ENCODE peak calls at places on chromosomes 5 and 9, in eight cellular contexts. N, O, U, I, H, Q, W and R are unnamed samples.

GRCh38 chr5:110386782-110387181 is 339.7 kb downstream of the TMEM232 start:
- DNase-seq in O (peak), W (no peak), H (no peak), I (peak), Q (no peak), N (no peak), U (no peak), R (no peak)

GRCh38 chr9:87684627-87685204 is 41.2 kb upstream of the CTSL start:
- DNase-seq in O (peak), N (no peak), I (peak), H (peak), U (peak), W (peak), Q (no peak), R (peak)

GRCh38 chr5:66877843-66878242 is 281.6 kb downstream of the MAST4 start:
- DNase-seq in Q (no peak), U (no peak), O (peak), H (no peak), N (no peak), I (no peak), W (peak), R (no peak)

GRCh38 chr9:22683393-22684075 is 236.9 kb downstream of the DMRTA1 start:
- DNase-seq in O (peak), Q (peak), I (no peak), W (peak), U (no peak), N (no peak), H (no peak), R (no peak)

GRCh38 chr9:133359420-133360175 is 3.2 kb downstream of the SURF2 start:
- DNase-seq in H (peak), W (no peak), Q (no peak), U (peak), N (no peak), I (no peak), O (no peak), R (no peak)

GRCh38 chr9:134371731-134372130 is 45.5 kb downstream of the RXRA start:
- DNase-seq in H (no peak), O (no peak), I (peak), W (no peak), Q (no peak), N (no peak), U (peak), R (peak)

GRCh38 chr9:129962376-129962765 is 80.6 kb downstream of the FNBP1 start:
- DNase-seq in H (no peak), N (no peak), W (no peak), I (no peak), U (no peak), O (no peak), Q (no peak), R (peak)

GRCh38 chr9:95102001-95102433 is 215.5 kb downstream of the FANCC start:
- DNase-seq in Q (no peak), U (no peak), O (no peak), W (no peak), I (no peak), H (no peak), N (no peak), R (no peak)

GRCh38 chr5:134451618-134452505 is 40.2 kb upstream of the CDKN2AIPNL start:
- DNase-seq in U (no peak), O (peak), Q (no peak), I (peak), N (no peak), H (no peak), W (peak), R (peak)

GRCh38 chr5:121251954-121252353 is 599.7 kb upstream of the FTMT start:
- DNase-seq in N (no peak), W (peak), U (no peak), Q (no peak), H (no peak), O (peak), I (no peak), R (no peak)

GRCh38 chr5:89878140-89878570 is 531.4 kb downstream of the CETN3 start:
- DNase-seq in U (no peak), N (no peak), Q (no peak), O (peak), I (no peak), H (no peak), W (peak), R (no peak)

GRCh38 chr5:169606279-169606678 is 22.7 kb downstream of the SPDL1 start:
- DNase-seq in Q (no peak), U (no peak), O (no peak), I (no peak), N (no peak), H (no peak), W (no peak), R (no peak)

GRCh38 chr5:175742290-175742994 is 84.6 kb downstream of the HRH2 start:
- DNase-seq in O (no peak), Q (no peak), N (no peak), W (no peak), U (no peak), I (no peak), H (no peak), R (no peak)

GRCh38 chr5:44538831-44539539 is 149.8 kb upstream of the FGF10 start:
- DNase-seq in O (no peak), W (peak), H (no peak), Q (no peak), N (no peak), I (no peak), U (no peak), R (no peak)

GRCh38 chr5:125551246-125551645 is 804.8 kb upstream of the ZNF608 start:
- DNase-seq in N (no peak), Q (no peak), I (no peak), O (peak), H (no peak), W (no peak), U (no peak), R (no peak)

GRCh38 chr5:132777209-132778069 is at the start of gene SEPTIN8:
- DNase-seq in O (peak), N (peak), H (peak), U (no peak), I (peak), Q (peak), W (peak), R (peak)

GRCh38 chr5:73160239-73160671 is 12.7 kb upstream of the TMEM174 start:
- DNase-seq in O (no peak), W (no peak), Q (peak), U (no peak), N (no peak), H (no peak), I (no peak), R (no peak)

GRCh38 chr5:14417792-14418765 is 163.5 kb upstream of the OTULINL start:
- DNase-seq in U (no peak), H (no peak), W (no peak), N (no peak), O (peak), Q (no peak), I (no peak), R (no peak)

GRCh38 chr9:68844623-68845612 is 139.9 kb downstream of the PIP5K1B start:
- DNase-seq in U (no peak), N (no peak), H (peak), Q (peak), I (peak), W (peak), O (peak), R (peak)

GRCh38 chr9:72661401-72662135 is 140.2 kb downstream of the TMC1 start:
- DNase-seq in Q (no peak), N (no peak), W (no peak), U (no peak), I (no peak), H (no peak), O (peak), R (no peak)

GRCh38 chr9:114729706-114730105 is 47.7 kb upstream of the TEX48 start:
- DNase-seq in H (no peak), I (no peak), Q (no peak), U (no peak), N (no peak), O (no peak), W (no peak), R (no peak)

GRCh38 chr9:4143951-4144717 is 155.7 kb downstream of the GLIS3 start:
- DNase-seq in U (no peak), I (no peak), N (no peak), W (peak), Q (no peak), H (no peak), O (peak), R (no peak)

GRCh38 chr5:43039468-43040286 is 442 bp downstream of the ANXA2R start:
- DNase-seq in O (peak), Q (peak), H (peak), N (peak), U (peak), W (peak), I (peak), R (peak)

GRCh38 chr5:1975898-1976765 is 93.4 kb upstream of the IRX4 start:
- DNase-seq in N (no peak), O (peak), I (no peak), H (no peak), Q (no peak), W (no peak), U (no peak), R (no peak)

GRCh38 chr5:76608833-76609232 is 14.4 kb downstream of the F2RL2 start:
- DNase-seq in O (peak), N (no peak), W (peak), Q (peak), U (no peak), I (no peak), H (no peak), R (no peak)

GRCh38 chr9:128168731-128169308 is 8.8 kb downstream of the BBLN start:
- DNase-seq in I (no peak), Q (no peak), W (no peak), O (no peak), H (no peak), U (no peak), N (no peak), R (no peak)

GRCh38 chr5:66769030-66769733 is 173.0 kb downstream of the MAST4 start:
- DNase-seq in Q (no peak), W (no peak), O (no peak), I (no peak), H (no peak), N (no peak), U (no peak), R (no peak)

GRCh38 chr9:107174441-107174840 is 108.6 kb upstream of the RAD23B start:
- DNase-seq in O (peak), H (no peak), W (no peak), U (no peak), I (no peak), Q (no peak), N (no peak), R (no peak)

GRCh38 chr5:148542812-148543211 is 111.5 kb downstream of the HTR4 start:
- DNase-seq in I (no peak), H (no peak), O (peak), U (no peak), Q (no peak), N (no peak), W (no peak), R (no peak)

GRCh38 chr5:177423671-177424070 is 2.8 kb upstream of the GRK6 start:
- DNase-seq in O (no peak), I (no peak), W (no peak), U (no peak), Q (no peak), N (no peak), H (no peak), R (no peak)

GRCh38 chr9:123089040-123089439 is 55.6 kb downstream of the GPR21 start:
- DNase-seq in U (no peak), H (no peak), N (no peak), W (no peak), Q (no peak), I (no peak), O (no peak), R (no peak)

GRCh38 chr9:123091459-123091858 is 58.0 kb downstream of the GPR21 start:
- DNase-seq in H (no peak), I (no peak), O (no peak), W (no peak), U (no peak), Q (peak), N (no peak), R (no peak)

GRCh38 chr9:123089790-123090189 is 56.3 kb downstream of the GPR21 start:
- DNase-seq in U (no peak), N (no peak), I (no peak), Q (peak), W (no peak), O (no peak), H (no peak), R (no peak)

GRCh38 chr9:123090956-123091355 is 57.5 kb downstream of the GPR21 start:
- DNase-seq in Q (no peak), I (no peak), U (no peak), O (no peak), N (no peak), H (no peak), W (no peak), R (no peak)

DNA sequence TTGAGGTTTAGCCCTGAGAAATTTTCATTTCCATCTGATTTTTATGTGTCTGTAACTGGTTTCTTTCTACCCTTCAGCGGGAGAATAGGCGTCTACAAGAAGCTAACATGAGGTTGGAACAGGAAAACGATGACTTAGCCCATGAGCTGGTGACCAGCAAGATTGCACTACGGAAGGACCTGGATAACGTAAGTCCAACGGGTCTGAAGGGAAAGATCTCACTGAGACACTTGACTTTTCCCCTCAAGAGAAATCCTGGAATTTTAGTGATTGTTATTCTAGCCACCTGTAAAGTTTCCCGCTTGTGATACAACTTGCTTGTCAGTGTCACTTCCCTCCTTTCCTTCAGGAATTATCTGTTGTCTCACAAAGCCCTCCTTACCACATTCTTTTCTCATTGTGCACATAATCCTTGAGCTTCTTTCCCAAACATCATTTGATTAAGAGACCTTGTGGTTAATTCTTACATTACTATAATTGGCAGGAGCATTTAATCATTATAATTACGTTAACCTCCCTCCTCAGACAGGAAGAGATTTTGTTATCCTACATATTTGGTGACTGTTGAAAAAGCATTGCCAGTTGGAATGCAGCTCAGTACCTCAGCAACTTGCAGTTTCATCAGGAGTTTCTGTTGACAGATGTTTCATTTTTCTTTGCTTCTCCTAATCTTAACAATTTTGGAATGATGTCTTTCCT is 56.9 kb downstream of the GPR21 start:
- DNase-seq in N (no peak), O (no peak), Q (peak), H (no peak), I (no peak), W (no peak), U (no peak), R (no peak)
- H3K4me3 ChIP-seq in N (no peak), O (no peak), Q (peak), H (no peak), I (no peak), W (no peak), U (no peak), R (no peak)

GRCh38 chr9:26324787-26325186 is 567.8 kb downstream of the CAAP1 start:
- DNase-seq in N (no peak), O (peak), H (no peak), I (peak), Q (no peak), U (no peak), W (no peak), R (no peak)
- H3K27ac ChIP-seq in N (no peak), O (no peak), H (no peak), I (no peak), Q (no peak), U (no peak), W (peak), R (no peak)

DNA sequence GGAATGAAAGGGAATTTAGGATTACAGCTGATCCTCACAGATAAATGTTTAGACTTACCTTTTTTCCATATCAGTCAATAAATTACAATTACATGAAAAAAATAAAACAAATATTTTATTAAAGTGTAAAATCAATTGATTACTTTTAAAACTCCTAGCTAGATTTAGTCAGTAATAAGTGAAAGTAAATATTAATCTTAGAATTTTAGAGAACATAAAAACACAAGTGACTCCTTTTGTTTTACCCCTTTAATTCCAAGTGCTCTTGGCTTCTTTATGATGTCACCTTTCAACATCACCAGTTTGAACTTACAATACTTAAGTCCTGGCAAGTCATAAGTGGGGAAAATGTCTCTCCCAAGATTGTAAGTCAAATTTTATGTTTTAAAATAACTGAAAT is at the start of gene CYLC2:
- DNase-seq in N (no peak), O (no peak), W (no peak), H (no peak), Q (no peak), U (no peak), I (no peak), R (no peak)
- H3K4me3 ChIP-seq in N (no peak), O (no peak), W (no peak), H (no peak), Q (no peak), U (no peak), I (no peak), R (no peak)

GRCh38 chr5:67998709-67999251 is 216.8 kb upstream of the PIK3R1 start:
- DNase-seq in Q (no peak), W (peak), U (peak), H (peak), N (no peak), I (peak), O (peak), R (peak)
- H3K27ac ChIP-seq in Q (no peak), W (no peak), U (peak), H (no peak), N (no peak), I (no peak), O (peak), R (peak)

DNA sequence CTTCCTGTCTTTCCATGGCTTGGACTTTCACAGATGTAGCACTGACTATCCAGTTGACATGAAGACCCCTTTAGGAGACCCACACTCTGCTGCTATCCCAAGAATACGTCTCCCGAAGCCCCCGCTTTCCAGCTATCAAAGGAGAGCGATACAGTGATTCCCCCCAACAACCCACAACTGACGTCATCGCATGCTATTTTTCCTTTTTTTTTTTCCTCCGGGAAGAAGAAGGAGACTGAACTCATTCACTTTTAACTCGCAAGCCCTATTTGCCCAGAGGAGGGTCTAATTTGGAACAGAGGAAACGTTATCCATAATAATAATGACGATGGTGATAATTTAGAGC is 2.1 kb downstream of the PAPPA start:
- DNase-seq in I (no peak), O (peak), H (no peak), U (no peak), Q (no peak), W (no peak), N (no peak), R (no peak)
- H3K4me3 ChIP-seq in I (no peak), O (peak), H (peak), U (peak), Q (no peak), W (peak), N (no peak), R (peak)

GRCh38 chr9:123346826-123347225 is 9.2 kb upstream of the CRB2 start:
- DNase-seq in N (no peak), O (no peak), I (no peak), Q (no peak), H (no peak), W (no peak), U (no peak), R (no peak)

GRCh38 chr9:123343428-123344272 is 12.3 kb upstream of the CRB2 start:
- DNase-seq in Q (peak), H (no peak), W (no peak), I (no peak), O (no peak), N (no peak), U (no peak), R (no peak)

GRCh38 chr9:123347289-123348060 is 8.5 kb upstream of the CRB2 start:
- DNase-seq in I (no peak), Q (no peak), N (no peak), O (no peak), W (peak), H (no peak), U (no peak), R (no peak)

GRCh38 chr9:123344273-123345096 is 11.5 kb upstream of the CRB2 start:
- DNase-seq in W (no peak), O (no peak), U (no peak), I (no peak), N (no peak), Q (peak), H (no peak), R (no peak)

GRCh38 chr9:123346026-123346425 is 10.0 kb upstream of the CRB2 start:
- DNase-seq in I (no peak), W (no peak), O (no peak), H (no peak), U (no peak), N (no peak), Q (no peak), R (no peak)
- H3K27ac ChIP-seq in I (no peak), W (no peak), O (no peak), H (no peak), U (no peak), N (no peak), Q (peak), R (no peak)

GRCh38 chr5:140557965-140558364 is 692 bp upstream of the SRA1 start:
- DNase-seq in N (no peak), U (no peak), I (no peak), W (no peak), O (no peak), Q (no peak), H (no peak), R (peak)
- H3K4me3 ChIP-seq in N (no peak), U (no peak), I (no peak), W (peak), O (no peak), Q (peak), H (peak), R (no peak)